ENCODE peak calls at places on chromosome 21, in ten cellular contexts. B is A549; C is dorsolateral prefrontal cortex; K is colonic mucosa; I is anterior cingulate cortex; A is activated naive CD4-positive, alpha-beta T cell treated with Interleukin-2 at 50 U/mL for 16 hours; V is Caki2; R is substantia nigra; U is MM.1S; D is AG04450. Q is an unnamed sample.

GRCh38 chr21:33023574-33024277 is 2.0 kb upstream of the OLIG2 start:
- DNase-seq in U (no peak), D (no peak), B (no peak), A (no peak), C (peak), I (peak), R (no peak), V (no peak), K (no peak), Q (no peak)

GRCh38 chr21:17003763-17004373 is 509.0 kb upstream of the CXADR start:
- DNase-seq in C (no peak), A (no peak), V (no peak), U (peak), R (no peak), K (no peak), D (no peak), B (no peak), I (no peak), Q (peak)

GRCh38 chr21:45640001-45640887 is 3.3 kb upstream of the PCBP3 start:
- DNase-seq in A (no peak), B (no peak), K (no peak), R (no peak), I (no peak), D (no peak), V (no peak), U (peak), C (no peak), Q (no peak)

GRCh38 chr21:39072468-39072867 is 110.8 kb downstream of the PSMG1 start:
- DNase-seq in K (no peak), V (no peak), U (no peak), D (no peak), I (no peak), C (no peak), B (no peak), A (no peak), R (no peak), Q (no peak)

GRCh38 chr21:43806017-43806710 is 16.8 kb downstream of the RRP1 start:
- DNase-seq in U (no peak), K (no peak), D (no peak), R (no peak), B (no peak), A (no peak), I (no peak), V (no peak), C (no peak), Q (no peak)

GRCh38 chr21:9839011-9839661 is 682.2 kb upstream of the TPTE start:
- DNase-seq in R (no peak), U (no peak), V (no peak), I (no peak), B (no peak), K (no peak), A (no peak), D (no peak), C (no peak), Q (no peak)

GRCh38 chr21:15894596-15894995 is 164.8 kb downstream of the USP25 start:
- DNase-seq in B (no peak), D (no peak), V (peak), C (no peak), K (no peak), A (no peak), I (no peak), R (no peak), U (no peak), Q (peak)

GRCh38 chr21:38952890-38953289 is 147.2 kb downstream of the ETS2 start:
- DNase-seq in R (no peak), A (no peak), K (no peak), V (no peak), I (no peak), B (no peak), C (no peak), U (no peak), D (no peak), Q (no peak)

GRCh38 chr21:45634511-45635183 is 8.9 kb upstream of the PCBP3 start:
- DNase-seq in I (no peak), B (no peak), K (peak), U (no peak), A (no peak), V (no peak), R (no peak), D (no peak), C (no peak), Q (no peak)

GRCh38 chr21:36584980-36585940 is 105.3 kb upstream of the CLDN14 start:
- DNase-seq in A (no peak), C (no peak), D (no peak), I (no peak), R (no peak), K (no peak), B (peak), V (no peak), U (peak), Q (peak)

GRCh38 chr21:43644609-43645008 is 14.7 kb downstream of the HSF2BP start:
- DNase-seq in R (no peak), A (no peak), V (no peak), K (no peak), B (peak), U (no peak), C (peak), D (no peak), I (peak), Q (peak)

GRCh38 chr21:36350282-36350910 is 30.4 kb downstream of the MORC3 start:
- DNase-seq in U (no peak), I (no peak), K (no peak), A (no peak), D (peak), C (no peak), R (no peak), V (peak), B (no peak), Q (peak)

GRCh38 chr21:44934797-44935532 is 4.9 kb upstream of the SLX9 start:
- DNase-seq in C (no peak), K (no peak), R (no peak), V (no peak), B (no peak), U (no peak), A (no peak), D (no peak), I (no peak), Q (no peak)

GRCh38 chr21:26958792-26959191 is 8.1 kb downstream of the ADAMTS5 start:
- DNase-seq in V (no peak), K (no peak), C (no peak), R (no peak), A (no peak), D (no peak), B (no peak), I (no peak), U (no peak), Q (no peak)

GRCh38 chr21:27734146-27734545 is 767.3 kb upstream of the ADAMTS5 start:
- DNase-seq in D (peak), U (no peak), B (no peak), C (no peak), V (peak), R (no peak), K (no peak), A (no peak), I (no peak), Q (peak)

GRCh38 chr21:35171385-35171784 is 122.3 kb upstream of the RUNX1 start:
- DNase-seq in D (no peak), K (no peak), C (no peak), B (no peak), V (no peak), U (no peak), A (no peak), I (no peak), R (no peak), Q (no peak)

GRCh38 chr21:43300496-43301423 is 126.2 kb downstream of the SIK1 start:
- DNase-seq in R (no peak), K (no peak), U (no peak), A (no peak), V (no peak), I (no peak), C (no peak), B (no peak), D (no peak), Q (no peak)

GRCh38 chr21:45432575-45433255 is 27.8 kb downstream of the COL18A1 start:
- DNase-seq in B (no peak), I (no peak), R (no peak), U (no peak), C (no peak), V (no peak), K (no peak), D (no peak), A (no peak), Q (peak)

GRCh38 chr21:32523463-32523862 is 61.9 kb downstream of the TCP10L start:
- DNase-seq in U (no peak), I (no peak), R (no peak), D (no peak), B (no peak), C (no peak), V (no peak), A (no peak), K (no peak), Q (no peak)

GRCh38 chr21:34100337-34100736 is 27.0 kb downstream of the MRPS6 start:
- DNase-seq in K (no peak), U (no peak), C (no peak), R (no peak), I (no peak), A (no peak), B (no peak), D (no peak), V (no peak), Q (no peak)

GRCh38 chr21:31872452-31873274 is at the start of gene HUNK:
- DNase-seq in A (no peak), B (peak), K (peak), C (peak), V (peak), U (peak), I (peak), D (no peak), R (no peak), Q (no peak)

GRCh38 chr21:8991968-8992621 is 1529.3 kb upstream of the TPTE start:
- DNase-seq in D (no peak), K (no peak), I (no peak), R (no peak), B (peak), C (no peak), V (no peak), A (no peak), U (no peak), Q (no peak)

GRCh38 chr21:46633561-46633960 is 1.9 kb upstream of the PRMT2 start:
- DNase-seq in A (no peak), U (no peak), D (no peak), B (no peak), R (no peak), K (no peak), C (no peak), I (no peak), V (no peak), Q (no peak)

GRCh38 chr21:41164981-41165650 is 2.8 kb upstream of the BACE2 start:
- DNase-seq in U (no peak), R (no peak), K (peak), V (peak), C (no peak), I (no peak), B (peak), A (no peak), D (no peak), Q (peak)